ENCODE peak calls at places on chromosomes 12 and 14, in six cellular contexts. X, M, F, V, P and G are unnamed samples.

GRCh38 chr14:22811752-22812151 is 3.5 kb downstream of the SLC7A7 start:
- DNase-seq in X (no peak), M (no peak), F (no peak), V (no peak), P (no peak), G (no peak)

GRCh38 chr12:123223241-123223668 is 9.7 kb downstream of the MPHOSPH9 start:
- DNase-seq in X (peak), M (no peak), F (no peak), V (no peak), P (no peak), G (peak)

GRCh38 chr12:61915420-61915819 is 344.8 kb upstream of the USP15 start:
- DNase-seq in X (no peak), M (no peak), F (no peak), V (no peak), P (no peak), G (no peak)

GRCh38 chr12:106090586-106091411 is 48.0 kb downstream of the NUAK1 start:
- DNase-seq in X (no peak), M (peak), F (peak), V (no peak), P (peak), G (no peak)

GRCh38 chr14:104429291-104429861 is 150.2 kb upstream of the C14orf180 start:
- DNase-seq in X (no peak), M (no peak), F (no peak), V (peak), P (no peak), G (no peak)

GRCh38 chr14:91647817-91648216 is 84.1 kb downstream of the CATSPERB start:
- DNase-seq in X (no peak), M (peak), F (no peak), V (no peak), P (peak), G (no peak)

GRCh38 chr14:66405158-66405557 is 81.0 kb upstream of the CCDC196 start:
- DNase-seq in X (no peak), M (peak), F (no peak), V (no peak), P (peak), G (no peak)

GRCh38 chr12:113214938-113215400 is 6.3 kb upstream of the TPCN1 start:
- DNase-seq in X (peak), M (peak), F (peak), V (no peak), P (peak), G (no peak)

GRCh38 chr12:105995986-105996385 is 142.8 kb downstream of the NUAK1 start:
- DNase-seq in X (no peak), M (no peak), F (no peak), V (no peak), P (no peak), G (no peak)

GRCh38 chr14:89805501-89805900 is 149.0 kb downstream of the EFCAB11 start:
- DNase-seq in X (no peak), M (peak), F (no peak), V (no peak), P (no peak), G (no peak)

GRCh38 chr12:49230810-49231209 is 34.1 kb upstream of the TUBA1C start:
- DNase-seq in X (peak), M (no peak), F (no peak), V (no peak), P (no peak), G (no peak)

GRCh38 chr12:107404981-107405380 is 280.6 kb upstream of the PWP1 start:
- DNase-seq in X (no peak), M (no peak), F (peak), V (peak), P (peak), G (no peak)

GRCh38 chr12:53299101-53299453 is 418 bp upstream of the MYG1 start:
- DNase-seq in X (peak), M (peak), F (no peak), V (no peak), P (peak), G (peak)

GRCh38 chr14:92475451-92476187 is 38.0 kb upstream of the RIN3 start:
- DNase-seq in X (no peak), M (no peak), F (peak), V (no peak), P (peak), G (no peak)

GRCh38 chr12:19945559-19946485 is 422.5 kb upstream of the PDE3A start:
- DNase-seq in X (no peak), M (peak), F (peak), V (peak), P (peak), G (no peak)

GRCh38 chr12:20214286-20214685 is 154.1 kb upstream of the PDE3A start:
- DNase-seq in X (no peak), M (no peak), F (no peak), V (no peak), P (peak), G (no peak)

GRCh38 chr12:57740656-57741412 is 2.3 kb upstream of the AGAP2 start:
- DNase-seq in X (peak), M (no peak), F (no peak), V (no peak), P (no peak), G (peak)

GRCh38 chr14:71021347-71022014 is 114.2 kb downstream of the PCNX1 start:
- DNase-seq in X (no peak), M (peak), F (peak), V (no peak), P (peak), G (no peak)

GRCh38 chr14:99983251-99984012 is 81.8 kb upstream of the EVL start:
- DNase-seq in X (no peak), M (no peak), F (no peak), V (no peak), P (no peak), G (no peak)

GRCh38 chr14:82528011-82528410 is 994.4 kb upstream of the SEL1L start:
- DNase-seq in X (no peak), M (no peak), F (no peak), V (peak), P (no peak), G (no peak)

GRCh38 chr12:77575376-77575775 is 255.3 kb upstream of the NAV3 start:
- DNase-seq in X (no peak), M (no peak), F (no peak), V (no peak), P (no peak), G (no peak)

GRCh38 chr12:16297521-16297920 is 20.0 kb upstream of the SLC15A5 start:
- DNase-seq in X (no peak), M (no peak), F (no peak), V (no peak), P (no peak), G (no peak)

GRCh38 chr14:22887260-22887989 is 4.4 kb downstream of the REM2 start:
- DNase-seq in X (no peak), M (peak), F (peak), V (peak), P (peak), G (peak)

GRCh38 chr14:90137807-90138206 is 76.0 kb downstream of the KCNK13 start:
- DNase-seq in X (no peak), M (no peak), F (no peak), V (no peak), P (peak), G (no peak)

GRCh38 chr12:112463478-112463877 is 44.7 kb downstream of the PTPN11 start:
- DNase-seq in X (peak), M (no peak), F (no peak), V (no peak), P (no peak), G (no peak)

GRCh38 chr12:111636209-111636928 is 37.3 kb upstream of the ATXN2 start:
- DNase-seq in X (no peak), M (no peak), F (peak), V (no peak), P (peak), G (no peak)

GRCh38 chr14:99415496-99416281 is 65.0 kb downstream of the SETD3 start:
- DNase-seq in X (peak), M (peak), F (peak), V (peak), P (peak), G (peak)

GRCh38 chr12:113524495-113524894 is 52.8 kb upstream of the LHX5 start:
- DNase-seq in X (no peak), M (no peak), F (no peak), V (no peak), P (no peak), G (no peak)

GRCh38 chr14:51504626-51505025 is 147.1 kb upstream of the FRMD6 start:
- DNase-seq in X (no peak), M (no peak), F (no peak), V (no peak), P (no peak), G (no peak)

GRCh38 chr12:3076730-3077571 is at the start of gene TSPAN9:
- DNase-seq in X (no peak), M (peak), F (peak), V (peak), P (peak), G (peak)

GRCh38 chr12:116672010-116672409 is 65.9 kb downstream of the SPRING1 start:
- DNase-seq in X (no peak), M (no peak), F (no peak), V (no peak), P (no peak), G (no peak)

GRCh38 chr14:25400607-25401206 is 350.8 kb upstream of the STXBP6 start:
- DNase-seq in X (no peak), M (peak), F (peak), V (peak), P (peak), G (no peak)